ENCODE peak calls at places on chromosomes 11 and 22, in four cellular contexts. One of them, this sample, is unnamed.

GRCh38 chr11:95711945-95712221 is 77.7 kb downstream of the FAM76B start:
- DNase-seq in stimulated activated CD8-positive, alpha-beta memory T cell treated with anti-CD3 and anti-CD28 coated beads, Interleukin-7, amount 100 ng/mL, for 24 hours: no peak
- DNase-seq in nucleus accumbens: no peak
- DNase-seq in EL: no peak
- DNase-seq in this sample: no peak

GRCh38 chr22:43478621-43479285 is 66.9 kb downstream of the MPPED1 start:
- DNase-seq in nucleus accumbens: no peak
- DNase-seq in stimulated activated CD8-positive, alpha-beta memory T cell treated with anti-CD3 and anti-CD28 coated beads, Interleukin-7, amount 100 ng/mL, for 24 hours: no peak
- DNase-seq in EL: no peak
- DNase-seq in this sample: no peak

GRCh38 chr22:24209016-24209415 is 27.7 kb downstream of the SUSD2 start:
- DNase-seq in stimulated activated CD8-positive, alpha-beta memory T cell treated with anti-CD3 and anti-CD28 coated beads, Interleukin-7, amount 100 ng/mL, for 24 hours: no peak
- DNase-seq in nucleus accumbens: no peak
- DNase-seq in EL: no peak
- DNase-seq in this sample: no peak

GRCh38 chr22:22786301-22787115 is 101.1 kb upstream of the IGLL5 start:
- DNase-seq in nucleus accumbens: no peak
- DNase-seq in stimulated activated CD8-positive, alpha-beta memory T cell treated with anti-CD3 and anti-CD28 coated beads, Interleukin-7, amount 100 ng/mL, for 24 hours: no peak
- DNase-seq in EL: no peak
- DNase-seq in this sample: no peak

GRCh38 chr11:6544921-6545850 is 48.1 kb downstream of the DNHD1 start:
- DNase-seq in nucleus accumbens: no peak
- DNase-seq in EL: peak
- DNase-seq in stimulated activated CD8-positive, alpha-beta memory T cell treated with anti-CD3 and anti-CD28 coated beads, Interleukin-7, amount 100 ng/mL, for 24 hours: no peak
- DNase-seq in this sample: no peak

GRCh38 chr11:81301426-81301825 is 1432.2 kb downstream of the FAM181B start:
- DNase-seq in EL: no peak
- DNase-seq in nucleus accumbens: no peak
- DNase-seq in stimulated activated CD8-positive, alpha-beta memory T cell treated with anti-CD3 and anti-CD28 coated beads, Interleukin-7, amount 100 ng/mL, for 24 hours: no peak
- DNase-seq in this sample: no peak

GRCh38 chr22:33563568-33563967 is 356.7 kb downstream of the LARGE1 start:
- DNase-seq in stimulated activated CD8-positive, alpha-beta memory T cell treated with anti-CD3 and anti-CD28 coated beads, Interleukin-7, amount 100 ng/mL, for 24 hours: no peak
- DNase-seq in nucleus accumbens: no peak
- DNase-seq in EL: no peak
- DNase-seq in this sample: no peak

GRCh38 chr11:108559904-108560303 is 33.7 kb downstream of the EXPH5 start:
- DNase-seq in EL: peak
- DNase-seq in stimulated activated CD8-positive, alpha-beta memory T cell treated with anti-CD3 and anti-CD28 coated beads, Interleukin-7, amount 100 ng/mL, for 24 hours: no peak
- DNase-seq in nucleus accumbens: no peak
- DNase-seq in this sample: no peak

GRCh38 chr11:16969010-16970004 is 44.9 kb downstream of the PLEKHA7 start:
- DNase-seq in nucleus accumbens: no peak
- DNase-seq in stimulated activated CD8-positive, alpha-beta memory T cell treated with anti-CD3 and anti-CD28 coated beads, Interleukin-7, amount 100 ng/mL, for 24 hours: no peak
- DNase-seq in EL: no peak
- DNase-seq in this sample: no peak

GRCh38 chr11:95922099-95922498 is 1.8 kb downstream of the MTMR2 start:
- DNase-seq in stimulated activated CD8-positive, alpha-beta memory T cell treated with anti-CD3 and anti-CD28 coated beads, Interleukin-7, amount 100 ng/mL, for 24 hours: no peak
- DNase-seq in EL: peak
- DNase-seq in nucleus accumbens: no peak
- DNase-seq in this sample: no peak

GRCh38 chr11:2787816-2788750 is 88.3 kb upstream of the KCNQ1OT1 start:
- DNase-seq in EL: no peak
- DNase-seq in stimulated activated CD8-positive, alpha-beta memory T cell treated with anti-CD3 and anti-CD28 coated beads, Interleukin-7, amount 100 ng/mL, for 24 hours: no peak
- DNase-seq in nucleus accumbens: no peak
- DNase-seq in this sample: no peak

GRCh38 chr22:27406389-27406861 is 395.1 kb downstream of the MN1 start:
- DNase-seq in nucleus accumbens: no peak
- DNase-seq in EL: no peak
- DNase-seq in stimulated activated CD8-positive, alpha-beta memory T cell treated with anti-CD3 and anti-CD28 coated beads, Interleukin-7, amount 100 ng/mL, for 24 hours: no peak
- DNase-seq in this sample: no peak

GRCh38 chr22:39908737-39909136 is 7.9 kb downstream of the GRAP2 start:
- DNase-seq in stimulated activated CD8-positive, alpha-beta memory T cell treated with anti-CD3 and anti-CD28 coated beads, Interleukin-7, amount 100 ng/mL, for 24 hours: no peak
- DNase-seq in EL: peak
- DNase-seq in nucleus accumbens: no peak
- DNase-seq in this sample: no peak

GRCh38 chr11:31797227-31798056 is 13.7 kb downstream of the PAX6 start:
- DNase-seq in nucleus accumbens: no peak
- DNase-seq in EL: no peak
- DNase-seq in stimulated activated CD8-positive, alpha-beta memory T cell treated with anti-CD3 and anti-CD28 coated beads, Interleukin-7, amount 100 ng/mL, for 24 hours: no peak
- DNase-seq in this sample: no peak

GRCh38 chr11:64534391-64534801 is 56.6 kb upstream of the SLC22A12 start:
- DNase-seq in stimulated activated CD8-positive, alpha-beta memory T cell treated with anti-CD3 and anti-CD28 coated beads, Interleukin-7, amount 100 ng/mL, for 24 hours: no peak
- DNase-seq in EL: no peak
- DNase-seq in nucleus accumbens: no peak
- DNase-seq in this sample: no peak

GRCh38 chr11:114257621-114258558 is 38.3 kb upstream of the NNMT start:
- DNase-seq in EL: no peak
- DNase-seq in nucleus accumbens: no peak
- DNase-seq in stimulated activated CD8-positive, alpha-beta memory T cell treated with anti-CD3 and anti-CD28 coated beads, Interleukin-7, amount 100 ng/mL, for 24 hours: no peak
- DNase-seq in this sample: no peak